ENCODE peak calls at places on chromosomes 4 and X, in nine cellular contexts. X, V, Q, R, W, Y, T, D and S are unnamed samples.

GRCh38 chr4:122746485-122746965 is 14.0 kb downstream of the BBS12 start:
- DNase-seq in R (peak; percentile 57), W (no peak), Y (no peak), T (no peak), V (peak; percentile 52), D (no peak), X (no peak), Q (no peak), S (no peak)

GRCh38 chr4:21656832-21657231 is 291.7 kb downstream of the KCNIP4 start:
- DNase-seq in R (no peak), Y (no peak), X (no peak), D (peak; percentile 5), V (peak; percentile 69), T (peak; percentile 2), W (no peak), Q (peak; percentile 40), S (peak; percentile 12)

GRCh38 chr4:87121332-87122065 is 98.9 kb downstream of the KLHL8 start:
- DNase-seq in V (peak; percentile 65), Y (no peak), W (no peak), Q (no peak), R (no peak), D (no peak), T (no peak), X (no peak), S (no peak)

GRCh38 chr4:121792966-121793365 is 8.2 kb upstream of the EXOSC9 start:
- DNase-seq in W (no peak), R (no peak), D (no peak), T (no peak), X (no peak), Y (no peak), Q (peak; percentile 17), V (no peak), S (no peak)

GRCh38 chrX:1453390-1453783 is 678 bp upstream of the ASMTL start:
- DNase-seq in Y (no peak), R (no peak), W (no peak), X (no peak), Q (no peak), V (no peak), D (no peak), T (no peak), S (no peak)

GRCh38 chrX:135411893-135412292 is 9.9 kb upstream of the SMIM10L2A start:
- DNase-seq in V (peak; percentile 1), Y (no peak), X (peak; percentile 46), D (no peak), T (no peak), Q (peak; percentile 61), W (no peak), R (no peak), S (no peak)

GRCh38 chr4:41362647-41363383 is 106.1 kb downstream of the UCHL1 start:
- DNase-seq in X (no peak), T (no peak), R (no peak), D (no peak), W (no peak), V (peak; percentile 24), Q (no peak), Y (no peak), S (no peak)

GRCh38 chr4:56787380-56787779 is 34.1 kb downstream of the SPINK2 start:
- DNase-seq in T (no peak), Y (no peak), X (no peak), W (no peak), Q (no peak), R (no peak), D (no peak), V (no peak), S (peak; percentile 47)

GRCh38 chrX:72025236-72025770 is 106.4 kb downstream of the RTL5 start:
- DNase-seq in X (peak; percentile 10), T (no peak), Y (no peak), D (no peak), Q (no peak), W (no peak), R (no peak), V (no peak), S (no peak)

GRCh38 chrX:151153086-151153485 is 23.3 kb upstream of the GPR50 start:
- DNase-seq in W (no peak), X (no peak), T (no peak), Y (no peak), R (no peak), V (peak; percentile 71), Q (peak; percentile 74), D (peak; percentile 41), S (peak; percentile 30)

GRCh38 chr4:159204566-159204965 is 101.7 kb downstream of the RAPGEF2 start:
- DNase-seq in X (no peak), W (no peak), R (no peak), D (no peak), Q (no peak), Y (no peak), V (no peak), T (no peak), S (no peak)

GRCh38 chr4:1678244-1678643 is 5.9 kb downstream of the FAM53A start:
- DNase-seq in W (no peak), V (no peak), Y (no peak), R (no peak), D (no peak), T (no peak), X (no peak), Q (no peak), S (no peak)

GRCh38 chr4:163072222-163072621 is 94.5 kb downstream of the NAF1 start:
- DNase-seq in Y (no peak), T (no peak), W (no peak), V (peak; percentile 8), R (no peak), D (no peak), Q (peak; percentile 69), X (no peak), S (no peak)

GRCh38 chrX:136112781-136113180 is 34.6 kb upstream of the FHL1 start:
- DNase-seq in Q (no peak), Y (no peak), R (no peak), D (no peak), T (no peak), W (no peak), V (no peak), X (no peak), S (no peak)

GRCh38 chrX:134813697-134814096 is 155.4 kb upstream of the PLAC1 start:
- DNase-seq in W (no peak), Q (no peak), Y (no peak), T (no peak), D (no peak), V (no peak), X (no peak), R (no peak), S (no peak)

GRCh38 chr4:40843696-40844095 is 93.9 kb downstream of the NSUN7 start:
- DNase-seq in Y (no peak), D (no peak), V (no peak), X (peak; percentile 74), W (peak; percentile 14), T (no peak), R (peak; percentile 56), Q (no peak), S (no peak)

GRCh38 chr4:6288871-6289270 is 19.2 kb downstream of the WFS1 start:
- DNase-seq in D (no peak), Y (no peak), W (no peak), Q (no peak), X (no peak), R (no peak), V (no peak), T (no peak), S (no peak)

GRCh38 chr4:8762951-8763735 is 108.5 kb downstream of the HMX1 start:
- DNase-seq in W (no peak), Q (no peak), Y (no peak), V (no peak), X (no peak), T (no peak), D (no peak), R (no peak), S (no peak)

GRCh38 chrX:155314260-155314659 is 20.2 kb downstream of the CLIC2 start:
- DNase-seq in X (no peak), W (no peak), D (no peak), V (no peak), Y (no peak), R (no peak), Q (no peak), T (no peak), S (no peak)

GRCh38 chrX:155313766-155314165 is 20.6 kb downstream of the CLIC2 start:
- DNase-seq in D (peak; percentile 40), Q (peak; percentile 38), W (no peak), V (no peak), X (no peak), R (no peak), T (peak; percentile 2), Y (no peak), S (no peak)
- H3K9me2 ChIP-seq in D (no peaks in the 10 kb centered on the region), Q (no peaks in the 10 kb centered on the region), W (no peaks in the 10 kb centered on the region), V (no peaks in the 10 kb centered on the region), X (no peaks in the 10 kb centered on the region), R (no peaks in the 10 kb centered on the region), T (no peaks in the 10 kb centered on the region), Y (no peaks in the 10 kb centered on the region), S (no peaks in the 10 kb centered on the region)

GRCh38 chr4:174172274-174172673 is 111.2 kb downstream of the FBXO8 start:
- DNase-seq in D (no peak), T (no peak), R (no peak), W (no peak), Y (no peak), V (no peak), X (no peak), Q (peak; percentile 26), S (no peak)
- H3K9me3 ChIP-seq in D (no peaks in the 10 kb centered on the region), T (no peaks in the 10 kb centered on the region), R (no peaks in the 10 kb centered on the region), W (no peaks in the 10 kb centered on the region), Y (no peaks in the 10 kb centered on the region), V (no peaks in the 10 kb centered on the region), X (no peaks in the 10 kb centered on the region), Q (no peaks in the 10 kb centered on the region), S (no peaks in the 10 kb centered on the region)

DNA sequence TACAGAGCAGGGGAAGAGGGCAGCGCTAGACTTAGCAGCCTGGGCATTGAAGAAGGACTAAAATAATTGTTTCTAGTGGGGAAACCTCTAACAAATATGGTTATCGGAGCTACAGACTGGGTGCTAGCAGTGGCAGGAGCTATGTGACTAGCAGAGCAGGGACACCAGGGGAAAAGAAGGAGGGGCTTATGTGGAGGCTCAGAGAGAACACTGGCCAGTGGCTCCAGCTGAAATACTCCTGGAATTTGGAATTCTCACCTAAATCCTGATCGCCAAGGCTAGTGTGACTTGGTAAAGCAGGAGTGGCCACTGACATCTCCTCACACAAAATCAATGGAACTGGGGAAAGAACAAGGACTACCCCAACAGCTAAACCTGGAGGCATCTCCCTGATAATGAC is 2.0 kb downstream of the TAPT1 start:
- DNase-seq in D (no peak), Y (peak; percentile 24), X (no peak), V (no peak), R (no peak), W (no peak), Q (no peak), T (no peak), S (no peak)
- H2AFZ ChIP-seq in D (no peak overlapping the region), Y (no peak overlapping the region), X (no peak overlapping the region), V (peak overlapping the region; percentile 92), R (no peak overlapping the region), W (no peak overlapping the region), Q (no peak overlapping the region), T (no peak overlapping the region), S (no peak overlapping the region)

GRCh38 chr4:16801356-16801755 is 97.1 kb downstream of the LDB2 start:
- DNase-seq in D (no peak), X (no peak), Q (no peak), Y (no peak), R (no peak), W (no peak), T (no peak), V (no peak), S (no peak)

GRCh38 chr4:16804581-16804980 is 93.9 kb downstream of the LDB2 start:
- DNase-seq in R (no peak), T (no peak), D (no peak), Q (no peak), X (no peak), W (no peak), Y (no peak), V (no peak), S (no peak)

GRCh38 chr4:16802044-16802443 is 96.4 kb downstream of the LDB2 start:
- DNase-seq in Y (no peak), V (no peak), Q (no peak), X (no peak), R (no peak), W (no peak), D (no peak), T (no peak), S (no peak)
- H3K9me2 ChIP-seq in Y (no peaks in the 10 kb centered on the region), V (no peaks in the 10 kb centered on the region), Q (no peaks in the 10 kb centered on the region), X (no peaks in the 10 kb centered on the region), R (no peaks in the 10 kb centered on the region), W (no peaks in the 10 kb centered on the region), D (no peaks in the 10 kb centered on the region), T (no peaks in the 10 kb centered on the region), S (no peaks in the 10 kb centered on the region)